ENCODE peak calls at places on chromosomes 3 and 15, in eight cellular contexts. Z is keratinocyte; R is effector CD4-positive, alpha-beta T cell; B is tibial artery; S is stimulated activated CD8-positive, alpha-beta memory T cell treated with anti-CD3 and anti-CD28 coated beads, Interleukin-7, amount 100 ng/mL, for 1 hour; A is GM23338; T is cardiac muscle cell; Y is LHCN-M2. C is an unnamed sample.

GRCh38 chr3:125582707-125583106 is 12.6 kb downstream of the OSBPL11 start:
- DNase-seq in Z (no peak), R (no peak), B (no peak), S (no peak), A (peak; percentile 21), T (no peak), Y (no peak), C (no peak)

GRCh38 chr3:42906085-42906904 is at the start of gene ZNF662:
- DNase-seq in Z (no peak), R (no peak), B (peak; percentile 78), S (no peak), A (peak; percentile 27), T (no peak), Y (peak; percentile 31), C (no peak)

GRCh38 chr15:81160312-81161214 is 26.5 kb downstream of the CFAP161 start:
- DNase-seq in Z (no peak), R (no peak), B (peak; percentile 79), S (no peak), A (no peak), T (no peak), Y (peak; percentile 87), C (no peak)

GRCh38 chr3:139934557-139935070 is 371 bp upstream of the CLSTN2 start:
- DNase-seq in Z (no peak), R (no peak), B (no peak), S (no peak), A (peak; percentile 92), T (peak; percentile 90), Y (peak; percentile 19), C (no peak)

GRCh38 chr3:96755519-96755918 is 58.9 kb upstream of the EPHA6 start:
- DNase-seq in Z (no peak), R (no peak), B (no peak), S (no peak), A (no peak), T (no peak), Y (no peak), C (no peak)

GRCh38 chr3:46669191-46669999 is 24.1 kb downstream of the ALS2CL start:
- DNase-seq in Z (no peak), R (no peak), B (peak; percentile 48), S (no peak), A (no peak), T (no peak), Y (no peak), C (no peak)

GRCh38 chr15:53196235-53196634 is 406.1 kb upstream of the ONECUT1 start:
- DNase-seq in Z (no peak), R (no peak), B (no peak), S (no peak), A (no peak), T (no peak), Y (no peak), C (no peak)

GRCh38 chr3:42698216-42698910 is 4.2 kb downstream of the HHATL start:
- DNase-seq in Z (no peak), R (no peak), B (peak; percentile 48), S (no peak), A (no peak), T (no peak), Y (no peak), C (no peak)

GRCh38 chr3:111747490-111747889 is 111.6 kb upstream of the PHLDB2 start:
- DNase-seq in Z (no peak), R (no peak), B (no peak), S (no peak), A (no peak), T (no peak), Y (peak; percentile 50), C (no peak)

GRCh38 chr15:74724570-74725240 is 623 bp downstream of the CYP1A1 start:
- DNase-seq in Z (no peak), R (no peak), B (no peak), S (no peak), A (no peak), T (no peak), Y (no peak), C (no peak)

GRCh38 chr3:11509175-11510000 is 134.3 kb downstream of the VGLL4 start:
- DNase-seq in Z (no peak), R (no peak), B (peak; percentile 93), S (no peak), A (peak; percentile 57), T (peak; percentile 75), Y (peak; percentile 78), C (no peak)

GRCh38 chr3:123791898-123792297 is 92.2 kb downstream of the MYLK start:
- DNase-seq in Z (no peak), R (no peak), B (no peak), S (no peak), A (no peak), T (no peak), Y (peak; percentile 84), C (no peak)

GRCh38 chr15:56817266-56817665 is 84.0 kb upstream of the ZNF280D start:
- DNase-seq in Z (no peak), R (no peak), B (no peak), S (no peak), A (peak; percentile 22), T (no peak), Y (peak; percentile 82), C (no peak)

GRCh38 chr3:188343894-188344293 is 189.9 kb downstream of the LPP start:
- DNase-seq in Z (no peak), R (no peak), B (no peak), S (no peak), A (no peak), T (no peak), Y (no peak), C (no peak)

GRCh38 chr15:33852570-33852969 is 115.7 kb upstream of the CHRM5 start:
- DNase-seq in Z (no peak), R (no peak), B (no peak), S (no peak), A (no peak), T (no peak), Y (peak; percentile 72), C (no peak)